ENCODE peak calls at places on chromosomes 1 and 21, in five cellular contexts. V is neuronal stem cell, Q is H9, D is mesenchymal stem cell, L is H1. G is an unnamed sample.
A peak's percentile ranks its signal among the peaks of the same experiment; 100 is the strongest.

GRCh38 chr21:16086121-16086520 is 356.3 kb downstream of the USP25 start:
- DNase-seq in V (no peak), Q (no peak), D (no peak), L (no peak), G (no peak)

GRCh38 chr1:48073773-48074172 is 76.6 kb upstream of the TRABD2B start:
- DNase-seq in V (no peak), Q (no peak), D (no peak), L (no peak), G (no peak)

GRCh38 chr1:109790735-109791494 is 27.2 kb upstream of the EPS8L3 start:
- DNase-seq in V (no peak), Q (peak; percentile 74), D (peak; percentile 89), L (no peak), G (peak; percentile 58)

GRCh38 chr1:86471296-86471695 is 2.6 kb downstream of the CLCA1 start:
- DNase-seq in V (no peak), Q (no peak), D (no peak), L (no peak), G (no peak)

GRCh38 chr1:159023723-159024122 is 14.0 kb downstream of the IFI16 start:
- DNase-seq in V (no peak), Q (no peak), D (no peak), L (no peak), G (no peak)

GRCh38 chr21:44726803-44727202 is 15.4 kb upstream of the TSPEAR start:
- DNase-seq in V (no peak), Q (peak; percentile 18), D (no peak), L (no peak), G (no peak)

GRCh38 chr1:97841369-97841768 is 79.5 kb downstream of the DPYD start:
- DNase-seq in V (no peak), Q (no peak), D (no peak), L (no peak), G (no peak)

GRCh38 chr1:7573481-7573880 is 197.6 kb upstream of the VAMP3 start:
- DNase-seq in V (no peak), Q (no peak), D (no peak), L (no peak), G (no peak)

GRCh38 chr1:150981177-150981804 is 801 bp upstream of the ANXA9 start:
- DNase-seq in V (no peak), Q (peak; percentile 95), D (no peak), L (peak; percentile 60), G (peak; percentile 71)

GRCh38 chr1:14778882-14779594 is 180.6 kb downstream of the KAZN start:
- DNase-seq in V (peak; percentile 45), Q (peak; percentile 83), D (peak; percentile 46), L (peak; percentile 43), G (peak; percentile 27)

GRCh38 chr1:205432116-205432515 is 10.3 kb upstream of the LEMD1 start:
- DNase-seq in V (no peak), Q (no peak), D (no peak), L (no peak), G (no peak)
- H2BK12ac ChIP-seq in V (no peak overlapping the region), Q (no peak overlapping the region), D (no peak overlapping the region), L (peak overlapping the region; percentile 4), G (no peak overlapping the region)

GRCh38 chr1:59879556-59879955 is 47.0 kb downstream of the CYP2J2 start:
- DNase-seq in V (peak; percentile 54), Q (peak; percentile 63), D (peak; percentile 60), L (no peak), G (peak; percentile 89)

GRCh38 chr1:59880735-59881134 is 45.8 kb downstream of the CYP2J2 start:
- DNase-seq in V (no peak), Q (no peak), D (no peak), L (no peak), G (no peak)

GRCh38 chr1:59880001-59880400 is 46.6 kb downstream of the CYP2J2 start:
- DNase-seq in V (no peak), Q (no peak), D (peak; percentile 3), L (no peak), G (no peak)

DNA sequence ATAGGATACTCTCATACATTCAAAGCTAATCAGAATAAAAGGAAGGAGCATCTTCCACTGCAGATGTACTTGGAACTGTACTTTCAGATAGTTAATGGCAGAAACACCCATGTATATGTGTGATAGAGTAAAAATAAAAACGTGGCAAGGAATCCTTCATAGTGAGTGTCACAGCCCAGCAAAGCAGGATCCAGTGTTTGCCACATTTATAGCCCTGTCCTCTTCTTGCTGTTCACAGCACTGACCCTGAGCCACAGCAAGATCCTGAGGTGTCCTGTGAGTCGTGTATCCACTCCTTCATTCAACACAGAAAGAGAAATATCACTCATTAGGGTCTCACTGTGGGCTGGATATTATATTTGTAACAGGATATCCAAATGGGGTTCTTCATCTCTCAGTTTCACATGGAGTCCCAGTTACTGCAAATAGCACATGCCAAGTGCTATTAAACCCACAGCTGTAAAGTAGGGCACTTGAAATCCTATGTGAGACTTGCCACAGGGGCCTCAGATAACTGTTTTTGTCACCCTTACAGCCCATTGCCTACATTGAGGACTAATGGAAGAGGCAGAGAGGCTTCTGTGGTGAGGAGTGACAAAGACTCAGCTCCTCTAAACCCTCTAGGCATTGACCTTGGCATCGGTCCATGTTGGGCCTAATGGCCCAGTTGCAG is 41.3 kb downstream of the CYP2J2 start:
- DNase-seq in V (no peak), Q (no peak), D (no peak), L (no peak), G (no peak)
- H2BK12ac ChIP-seq in V (no peak overlapping the region), Q (no peak overlapping the region), D (no peak overlapping the region), L (no peak overlapping the region), G (no peak overlapping the region)

GRCh38 chr1:12029720-12030339 is 10.5 kb downstream of the MIIP start:
- DNase-seq in V (no peak), Q (no peak), D (no peak), L (no peak), G (no peak)

GRCh38 chr1:12026586-12026985 is 7.3 kb downstream of the MIIP start:
- DNase-seq in V (no peak), Q (no peak), D (no peak), L (no peak), G (no peak)

GRCh38 chr1:12028248-12028647 is 8.9 kb downstream of the MIIP start:
- DNase-seq in V (no peak), Q (no peak), D (no peak), L (no peak), G (no peak)

GRCh38 chr1:12031039-12031980 is 12.0 kb downstream of the MIIP start:
- DNase-seq in V (no peak), Q (peak; percentile 49), D (peak; percentile 27), L (no peak), G (peak; percentile 72)

DNA sequence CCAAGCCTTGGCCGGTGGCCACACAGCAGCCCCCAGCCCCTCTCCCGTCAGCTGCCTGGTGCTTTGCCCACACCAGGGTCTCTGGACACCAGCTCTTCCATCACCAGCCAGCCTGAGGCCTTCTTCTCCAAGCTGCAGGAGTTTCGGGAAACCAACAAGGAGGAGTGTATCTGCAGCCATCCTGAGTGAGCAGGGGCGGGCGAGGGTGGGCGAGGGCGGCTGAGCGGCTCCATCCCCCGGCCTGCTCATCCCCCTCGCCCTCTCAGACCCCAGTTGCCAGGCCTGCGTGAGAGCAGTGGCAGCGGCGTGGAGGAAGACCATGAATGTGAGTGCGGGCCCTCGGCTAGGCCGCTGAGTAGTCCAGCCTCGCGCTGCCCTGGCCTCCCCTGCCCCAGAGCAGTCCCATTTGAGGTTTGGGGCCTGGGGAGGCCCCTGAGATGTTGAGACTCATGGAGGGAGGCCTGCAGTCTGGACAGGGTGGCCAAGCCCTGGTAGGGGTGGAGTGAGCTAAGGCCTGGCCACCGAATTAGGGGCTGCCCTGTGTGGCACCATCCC is 9.7 kb downstream of the MIIP start:
- DNase-seq in V (no peak), Q (no peak), D (no peak), L (no peak), G (no peak)
- H2BK12ac ChIP-seq in V (no peak overlapping the region), Q (no peak overlapping the region), D (no peak overlapping the region), L (no peak overlapping the region), G (no peak overlapping the region)

GRCh38 chr21:29529139-29529538 is 230.4 kb downstream of the BACH1 start:
- DNase-seq in V (no peak), Q (no peak), D (no peak), L (no peak), G (no peak)
- H2BK12ac ChIP-seq in V (no peak overlapping the region), Q (no peak overlapping the region), D (no peak overlapping the region), L (no peak overlapping the region), G (no peak overlapping the region)

GRCh38 chr21:14846619-14847018 is 218.2 kb downstream of the NRIP1 start:
- DNase-seq in V (no peak), Q (no peak), D (no peak), L (no peak), G (no peak)
- H2BK12ac ChIP-seq in V (no peak overlapping the region), Q (no peak overlapping the region), D (no peak overlapping the region), L (no peak overlapping the region), G (no peak overlapping the region)

GRCh38 chr21:10273196-10273595 is 248.2 kb upstream of the TPTE start:
- DNase-seq in V (no peak), Q (no peak), D (no peak), L (no peak), G (no peak)
- H2BK12ac ChIP-seq in V (no peak overlapping the region), Q (no peak overlapping the region), D (no peak overlapping the region), L (no peak overlapping the region), G (no peak overlapping the region)

DNA sequence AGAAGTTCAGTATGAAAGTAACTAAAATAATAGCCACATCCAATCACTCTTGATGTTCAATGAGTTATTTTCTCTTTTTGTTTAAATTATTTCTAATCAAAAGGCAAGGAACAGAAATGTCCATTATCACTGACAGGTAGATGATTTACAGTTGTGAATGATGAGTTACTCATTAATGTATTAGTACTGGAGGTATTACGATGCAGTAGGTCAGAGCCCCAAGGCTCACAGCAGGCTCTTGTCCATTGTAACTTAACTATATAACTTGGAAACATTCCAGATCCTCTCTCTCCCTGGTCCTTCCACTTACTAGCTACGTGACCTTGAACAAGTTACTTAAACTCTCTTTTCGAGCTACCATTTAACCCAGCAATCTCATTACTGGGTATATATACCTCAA is 39.5 kb downstream of the CRB1 start:
- DNase-seq in V (no peak), Q (no peak), D (no peak), L (no peak), G (no peak)
- H2BK12ac ChIP-seq in V (no peak overlapping the region), Q (no peak overlapping the region), D (no peak overlapping the region), L (no peak overlapping the region), G (no peak overlapping the region)

GRCh38 chr21:43631411-43632107 is 27.7 kb downstream of the HSF2BP start:
- DNase-seq in V (no peak), Q (no peak), D (no peak), L (no peak), G (no peak)
- H2BK12ac ChIP-seq in V (no peak overlapping the region), Q (no peak overlapping the region), D (peak overlapping the region; percentile 60), L (no peak overlapping the region), G (no peak overlapping the region)

GRCh38 chr1:230684146-230684545 is 29.8 kb downstream of the AGT start:
- DNase-seq in V (no peak), Q (no peak), D (no peak), L (no peak), G (peak; percentile 54)
- H2BK12ac ChIP-seq in V (no peak overlapping the region), Q (no peak overlapping the region), D (no peak overlapping the region), L (no peak overlapping the region), G (no peak overlapping the region)

G was measured in trophoblast cell.